ENCODE peak calls at places on chromosomes 1 and 21, in four cellular contexts. U, Z, X and V are unnamed samples.

GRCh38 chr21:39062196-39062900 is 120.9 kb downstream of the PSMG1 start:
- DNase-seq in U (no peak), Z (no peak), X (no peak), V (no peak)

GRCh38 chr1:53545663-53546408 is 86.6 kb downstream of the DMRTB1 start:
- DNase-seq in U (no peak), Z (peak), X (no peak), V (no peak)

GRCh38 chr21:34123609-34124008 is 50.2 kb downstream of the MRPS6 start:
- DNase-seq in U (no peak), Z (no peak), X (no peak), V (no peak)

GRCh38 chr1:44661786-44662682 is 12.2 kb downstream of the TMEM53 start:
- DNase-seq in U (no peak), Z (no peak), X (no peak), V (no peak)

GRCh38 chr1:182408435-182409070 is 8.1 kb upstream of the TEDDM1 start:
- DNase-seq in U (no peak), Z (peak), X (no peak), V (no peak)

GRCh38 chr1:98104285-98104684 is 183.5 kb upstream of the DPYD start:
- DNase-seq in U (no peak), Z (no peak), X (peak), V (peak)

GRCh38 chr1:116697892-116698595 is 30.5 kb upstream of the IGSF3 start:
- DNase-seq in U (no peak), Z (no peak), X (no peak), V (no peak)

GRCh38 chr1:234881893-234882771 is 246.5 kb downstream of the TOMM20 start:
- DNase-seq in U (no peak), Z (no peak), X (no peak), V (no peak)

GRCh38 chr1:197272791-197273190 is 4.7 kb downstream of the CRB1 start:
- DNase-seq in U (no peak), Z (no peak), X (no peak), V (no peak)

GRCh38 chr1:31706384-31707058 is 2.7 kb upstream of the COL16A1 start:
- DNase-seq in U (no peak), Z (no peak), X (peak), V (no peak)